ENCODE peak calls at places on chromosomes 6 and 20, in ten cellular contexts. One of them, this sample, is unnamed.

GRCh38 chr6:21987501-21987957 is 309.3 kb downstream of the PRL start:
- DNase-seq in non-pigmented ciliary epithelial cell: peak
- DNase-seq in posterior vena cava: peak
- DNase-seq in cardiac fibroblast: peak
- DNase-seq in HTR-8/SVneo: peak
- DNase-seq in choroid plexus epithelial cell: peak
- DNase-seq in dermis blood vessel endothelial cell: peak
- DNase-seq in GM18507: no peak
- DNase-seq in cerebellar cortex: no peak
- DNase-seq in thyroid gland: peak
- DNase-seq in this sample: peak

GRCh38 chr6:143822584-143823024 is 20.5 kb upstream of the LTV1 start:
- DNase-seq in non-pigmented ciliary epithelial cell: peak
- DNase-seq in posterior vena cava: no peak
- DNase-seq in cardiac fibroblast: peak
- DNase-seq in HTR-8/SVneo: no peak
- DNase-seq in choroid plexus epithelial cell: peak
- DNase-seq in dermis blood vessel endothelial cell: peak
- DNase-seq in GM18507: no peak
- DNase-seq in cerebellar cortex: no peak
- DNase-seq in thyroid gland: peak
- DNase-seq in this sample: peak

GRCh38 chr6:2579241-2579761 is 171.4 kb downstream of the MYLK4 start:
- DNase-seq in non-pigmented ciliary epithelial cell: no peak
- DNase-seq in posterior vena cava: no peak
- DNase-seq in cardiac fibroblast: peak
- DNase-seq in HTR-8/SVneo: no peak
- DNase-seq in choroid plexus epithelial cell: peak
- DNase-seq in dermis blood vessel endothelial cell: peak
- DNase-seq in GM18507: no peak
- DNase-seq in cerebellar cortex: no peak
- DNase-seq in thyroid gland: no peak
- DNase-seq in this sample: peak

GRCh38 chr6:81003156-81003555 is 749.3 kb downstream of the TENT5A start:
- DNase-seq in non-pigmented ciliary epithelial cell: peak
- DNase-seq in posterior vena cava: no peak
- DNase-seq in cardiac fibroblast: peak
- DNase-seq in HTR-8/SVneo: no peak
- DNase-seq in choroid plexus epithelial cell: peak
- DNase-seq in dermis blood vessel endothelial cell: no peak
- DNase-seq in GM18507: no peak
- DNase-seq in cerebellar cortex: no peak
- DNase-seq in thyroid gland: no peak
- DNase-seq in this sample: peak

GRCh38 chr6:5234869-5235268 is 25.9 kb downstream of the LYRM4 start:
- DNase-seq in non-pigmented ciliary epithelial cell: no peak
- DNase-seq in posterior vena cava: no peak
- DNase-seq in cardiac fibroblast: no peak
- DNase-seq in HTR-8/SVneo: no peak
- DNase-seq in choroid plexus epithelial cell: no peak
- DNase-seq in dermis blood vessel endothelial cell: no peak
- DNase-seq in GM18507: no peak
- DNase-seq in cerebellar cortex: no peak
- DNase-seq in thyroid gland: no peak
- DNase-seq in this sample: no peak

GRCh38 chr20:34143951-34144350 is 31.9 kb upstream of the EIF2S2 start:
- DNase-seq in non-pigmented ciliary epithelial cell: no peak
- DNase-seq in posterior vena cava: no peak
- DNase-seq in cardiac fibroblast: peak
- DNase-seq in HTR-8/SVneo: peak
- DNase-seq in choroid plexus epithelial cell: peak
- DNase-seq in dermis blood vessel endothelial cell: peak
- DNase-seq in GM18507: no peak
- DNase-seq in cerebellar cortex: no peak
- DNase-seq in thyroid gland: no peak
- DNase-seq in this sample: no peak

GRCh38 chr6:79048611-79049010 is 29.4 kb downstream of the PHIP start:
- DNase-seq in non-pigmented ciliary epithelial cell: no peak
- DNase-seq in posterior vena cava: no peak
- DNase-seq in cardiac fibroblast: peak
- DNase-seq in HTR-8/SVneo: peak
- DNase-seq in choroid plexus epithelial cell: peak
- DNase-seq in dermis blood vessel endothelial cell: peak
- DNase-seq in GM18507: no peak
- DNase-seq in cerebellar cortex: peak
- DNase-seq in thyroid gland: peak
- DNase-seq in this sample: peak

GRCh38 chr6:133683603-133684002 is 205.3 kb upstream of the TCF21 start:
- DNase-seq in non-pigmented ciliary epithelial cell: no peak
- DNase-seq in posterior vena cava: no peak
- DNase-seq in cardiac fibroblast: no peak
- DNase-seq in HTR-8/SVneo: no peak
- DNase-seq in choroid plexus epithelial cell: no peak
- DNase-seq in dermis blood vessel endothelial cell: no peak
- DNase-seq in GM18507: no peak
- DNase-seq in cerebellar cortex: no peak
- DNase-seq in thyroid gland: no peak
- DNase-seq in this sample: no peak

GRCh38 chr6:165055231-165055630 is 254.2 kb downstream of the C6orf118 start:
- DNase-seq in non-pigmented ciliary epithelial cell: no peak
- DNase-seq in posterior vena cava: no peak
- DNase-seq in cardiac fibroblast: no peak
- DNase-seq in HTR-8/SVneo: no peak
- DNase-seq in choroid plexus epithelial cell: no peak
- DNase-seq in dermis blood vessel endothelial cell: no peak
- DNase-seq in GM18507: no peak
- DNase-seq in cerebellar cortex: no peak
- DNase-seq in thyroid gland: no peak
- DNase-seq in this sample: peak

GRCh38 chr6:35071347-35071994 is 69.7 kb downstream of the TCP11 start:
- DNase-seq in non-pigmented ciliary epithelial cell: no peak
- DNase-seq in posterior vena cava: no peak
- DNase-seq in cardiac fibroblast: no peak
- DNase-seq in HTR-8/SVneo: no peak
- DNase-seq in choroid plexus epithelial cell: no peak
- DNase-seq in dermis blood vessel endothelial cell: no peak
- DNase-seq in GM18507: no peak
- DNase-seq in cerebellar cortex: no peak
- DNase-seq in thyroid gland: no peak
- DNase-seq in this sample: peak

This sample was measured in epithelial cell of esophagus.